ENCODE peak calls at places on chromosome 22, in seven cellular contexts. M is GM12891, T is endothelial cell of umbilical vein, G is suprapubic skin, X is upper lobe of left lung, Y is transverse colon, N is esophagus muscularis mucosa. E is an unnamed sample.

GRCh38 chr22:46069518-46070214 is 80.7 kb upstream of the PPARA start:
- DNase-seq in M (no peak), T (peak), G (peak), X (no peak), Y (peak), N (peak), E (peak)

GRCh38 chr22:19810381-19811141 is 44.1 kb downstream of the GNB1L start:
- DNase-seq in M (no peak), T (peak), G (no peak), X (peak), Y (no peak), N (no peak), E (peak)

GRCh38 chr22:19877626-19878339 is 23.1 kb upstream of the GNB1L start:
- DNase-seq in M (peak), T (no peak), G (peak), X (peak), Y (no peak), N (no peak), E (peak)

GRCh38 chr22:35411112-35411511 is 11.2 kb downstream of the MCM5 start:
- DNase-seq in M (peak), T (no peak), G (no peak), X (no peak), Y (peak), N (no peak), E (peak)

GRCh38 chr22:24107668-24108067 is 73.6 kb upstream of the SUSD2 start:
- DNase-seq in M (no peak), T (peak), G (peak), X (no peak), Y (peak), N (peak), E (no peak)

GRCh38 chr22:30685178-30685577 is 9.5 kb upstream of the OSBP2 start:
- DNase-seq in M (no peak), T (no peak), G (no peak), X (no peak), Y (peak), N (no peak), E (peak)

GRCh38 chr22:48682517-48682916 is 1145.2 kb downstream of the BRD1 start:
- DNase-seq in M (no peak), T (no peak), G (no peak), X (no peak), Y (no peak), N (no peak), E (no peak)

GRCh38 chr22:27636716-27637503 is 164.6 kb downstream of the MN1 start:
- DNase-seq in M (no peak), T (no peak), G (no peak), X (no peak), Y (no peak), N (no peak), E (no peak)

GRCh38 chr22:47123006-47123826 is 360.8 kb downstream of the TBC1D22A start:
- DNase-seq in M (no peak), T (no peak), G (peak), X (no peak), Y (no peak), N (no peak), E (peak)

GRCh38 chr22:22721681-22722309 is 77.4 kb downstream of the GGTLC2 start:
- DNase-seq in M (no peak), T (no peak), G (no peak), X (no peak), Y (no peak), N (peak), E (no peak)

GRCh38 chr22:37607912-37608476 is 640 bp upstream of the GGA1 start:
- DNase-seq in M (no peak), T (no peak), G (no peak), X (no peak), Y (peak), N (no peak), E (no peak)

GRCh38 chr22:45583504-45583903 is 80.8 kb downstream of the FBLN1 start:
- DNase-seq in M (peak), T (no peak), G (no peak), X (no peak), Y (no peak), N (no peak), E (peak)

GRCh38 chr22:21571679-21572078 is 4.2 kb downstream of the UBE2L3 start:
- DNase-seq in M (no peak), T (no peak), G (no peak), X (no peak), Y (no peak), N (no peak), E (no peak)

GRCh38 chr22:24442352-24442744 is 14.9 kb downstream of the ADORA2A start:
- DNase-seq in M (no peak), T (no peak), G (peak), X (no peak), Y (no peak), N (no peak), E (no peak)

GRCh38 chr22:22919041-22919440 is 31.4 kb downstream of the IGLL5 start:
- DNase-seq in M (no peak), T (no peak), G (no peak), X (no peak), Y (no peak), N (no peak), E (no peak)

GRCh38 chr22:37045958-37046357 is 5.6 kb upstream of the KCTD17 start:
- DNase-seq in M (no peak), T (peak), G (no peak), X (no peak), Y (no peak), N (no peak), E (no peak)

GRCh38 chr22:27628341-27628740 is 173.2 kb downstream of the MN1 start:
- DNase-seq in M (no peak), T (no peak), G (no peak), X (no peak), Y (no peak), N (no peak), E (no peak)

GRCh38 chr22:24474221-24474620 is 20.9 kb upstream of the UPB1 start:
- DNase-seq in M (no peak), T (peak), G (no peak), X (no peak), Y (no peak), N (no peak), E (no peak)

GRCh38 chr22:24134090-24134846 is 47.0 kb upstream of the SUSD2 start:
- DNase-seq in M (no peak), T (no peak), G (no peak), X (peak), Y (peak), N (no peak), E (peak)

GRCh38 chr22:19965771-19966709 is 24.4 kb upstream of the TXNRD2 start:
- DNase-seq in M (no peak), T (no peak), G (no peak), X (no peak), Y (no peak), N (no peak), E (no peak)

GRCh38 chr22:31106001-31106571 is 1.3 kb downstream of the SELENOM start:
- DNase-seq in M (no peak), T (no peak), G (no peak), X (no peak), Y (no peak), N (no peak), E (peak)

GRCh38 chr22:37486224-37486845 is at the start of gene MFNG:
- DNase-seq in M (peak), T (peak), G (peak), X (peak), Y (peak), N (no peak), E (peak)

GRCh38 chr22:35893698-35894097 is 134.9 kb downstream of the RBFOX2 start:
- DNase-seq in M (no peak), T (peak), G (no peak), X (no peak), Y (no peak), N (no peak), E (no peak)

GRCh38 chr22:20514658-20515406 is 7.4 kb downstream of the MED15 start:
- DNase-seq in M (no peak), T (no peak), G (no peak), X (no peak), Y (no peak), N (no peak), E (no peak)

GRCh38 chr22:16819249-16819648 is 6.0 kb downstream of the XKR3 start:
- DNase-seq in M (no peak), T (no peak), G (no peak), X (no peak), Y (no peak), N (no peak), E (no peak)

GRCh38 chr22:35160268-35160667 is 94.3 kb downstream of the ISX start:
- DNase-seq in M (no peak), T (no peak), G (no peak), X (no peak), Y (no peak), N (no peak), E (no peak)

GRCh38 chr22:32375678-32376450 is 18.2 kb downstream of the RFPL3 start:
- DNase-seq in M (no peak), T (no peak), G (no peak), X (no peak), Y (no peak), N (no peak), E (no peak)

GRCh38 chr22:18996376-18996900 is 60.3 kb upstream of the PRODH start:
- DNase-seq in M (no peak), T (no peak), G (no peak), X (no peak), Y (no peak), N (no peak), E (no peak)

GRCh38 chr22:46173152-46173551 is 22.8 kb downstream of the PPARA start:
- DNase-seq in M (no peak), T (no peak), G (no peak), X (no peak), Y (no peak), N (no peak), E (no peak)

GRCh38 chr22:46721716-46722115 is 16.3 kb downstream of the CERK start:
- DNase-seq in M (no peak), T (no peak), G (no peak), X (no peak), Y (no peak), N (no peak), E (no peak)

GRCh38 chr22:50473088-50473487 is 1.7 kb downstream of the SBF1 start:
- DNase-seq in M (no peak), T (no peak), G (no peak), X (no peak), Y (peak), N (no peak), E (peak)

GRCh38 chr22:50475652-50476002 is 792 bp upstream of the SBF1 start:
- DNase-seq in M (no peak), T (no peak), G (no peak), X (no peak), Y (no peak), N (no peak), E (no peak)

GRCh38 chr22:50474711-50475651 is at the start of gene SBF1:
- DNase-seq in M (peak), T (peak), G (peak), X (peak), Y (peak), N (peak), E (peak)

GRCh38 chr22:50471962-50472361 is 2.9 kb downstream of the SBF1 start:
- DNase-seq in M (no peak), T (no peak), G (no peak), X (no peak), Y (no peak), N (no peak), E (no peak)

DNA sequence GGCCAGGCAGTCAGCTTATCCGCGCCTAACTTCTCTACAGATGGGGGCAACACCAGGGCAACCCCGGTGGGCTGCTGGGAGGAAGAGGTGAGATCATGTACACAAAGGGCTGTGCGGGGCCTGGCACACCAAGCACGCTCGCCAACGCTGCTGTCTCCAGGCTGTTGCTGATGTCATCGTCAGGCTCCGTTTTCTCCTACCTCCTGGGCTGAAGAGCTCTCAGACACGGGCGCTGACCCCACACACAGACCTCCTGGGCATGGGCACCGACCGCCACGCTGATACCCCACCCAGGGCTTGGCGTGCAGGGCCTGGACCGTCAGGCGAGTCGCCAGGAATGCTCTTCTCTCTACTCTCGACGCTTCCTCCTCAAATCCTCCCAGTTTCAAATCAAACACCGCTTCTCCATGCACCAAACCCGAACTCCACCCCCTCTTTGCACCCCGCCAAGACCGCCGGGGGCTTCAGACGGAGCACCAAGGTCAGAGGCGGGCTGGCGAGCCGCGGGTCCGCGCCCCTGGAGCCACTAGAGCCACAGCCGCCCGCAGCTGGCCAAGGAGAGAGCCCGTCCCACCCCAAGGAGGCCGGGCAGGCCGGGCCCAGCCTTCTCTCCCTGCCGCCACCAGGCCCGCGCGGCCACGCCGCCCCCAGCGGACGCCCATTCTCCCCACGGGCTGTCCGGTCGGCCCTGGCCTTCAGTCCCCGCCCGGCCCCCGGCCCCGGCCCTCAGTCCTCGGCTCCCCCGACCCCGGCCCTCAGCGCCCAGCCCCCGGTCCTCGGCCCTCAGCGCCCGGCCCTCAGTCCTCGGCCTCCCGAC is 772 bp downstream of the SBF1 start:
- DNase-seq in M (no peak), T (peak), G (peak), X (peak), Y (peak), N (no peak), E (peak)
- TF ChIP-seq POLR2AphosphoS5 in M (no peak), T (no peak), G (no peak), X (no peak), Y (no peak), N (no peak), E (no peak)

GRCh38 chr22:29553391-29554224 is at the start of gene THOC5:
- DNase-seq in M (peak), T (peak), G (peak), X (peak), Y (peak), N (peak), E (peak)
- TF ChIP-seq POLR2A in M (peak), T (peak), G (peak), X (no peak), Y (peak), N (peak), E (peak)

GRCh38 chr22:39958916-39959639 is 1.1 kb upstream of the TMA7B start:
- DNase-seq in M (no peak), T (no peak), G (no peak), X (no peak), Y (no peak), N (no peak), E (no peak)
- TF ChIP-seq POLR2AphosphoS5 in M (no peak), T (no peak), G (no peak), X (no peak), Y (no peak), N (no peak), E (no peak)

GRCh38 chr22:42536166-42536565 is 16.6 kb upstream of the RRP7A start:
- DNase-seq in M (no peak), T (no peak), G (no peak), X (no peak), Y (no peak), N (no peak), E (no peak)
- TF ChIP-seq POLR2A in M (no peak), T (no peak), G (no peak), X (no peak), Y (no peak), N (no peak), E (no peak)

GRCh38 chr22:49962012-49962750 is 1.6 kb downstream of the PIM3 start:
- DNase-seq in M (peak), T (peak), G (peak), X (peak), Y (peak), N (peak), E (peak)
- TF ChIP-seq POLR2AphosphoS5 in M (no peak), T (peak), G (no peak), X (peak), Y (peak), N (peak), E (peak)

GRCh38 chr22:26298605-26299310 is 129.5 kb downstream of the SEZ6L start:
- DNase-seq in M (no peak), T (no peak), G (no peak), X (peak), Y (no peak), N (no peak), E (no peak)

GRCh38 chr22:26304730-26305129 is 124.3 kb upstream of the ASPHD2 start:
- DNase-seq in M (no peak), T (no peak), G (no peak), X (no peak), Y (no peak), N (no peak), E (no peak)

GRCh38 chr22:26303475-26303874 is 125.6 kb upstream of the ASPHD2 start:
- DNase-seq in M (no peak), T (no peak), G (no peak), X (no peak), Y (no peak), N (no peak), E (no peak)

GRCh38 chr22:26308467-26308866 is 120.6 kb upstream of the ASPHD2 start:
- DNase-seq in M (no peak), T (no peak), G (no peak), X (no peak), Y (no peak), N (no peak), E (no peak)

GRCh38 chr22:26302726-26303125 is 126.3 kb upstream of the ASPHD2 start:
- DNase-seq in M (no peak), T (no peak), G (no peak), X (no peak), Y (no peak), N (no peak), E (no peak)
- TF ChIP-seq POLR2A in M (no peak), T (no peak), G (no peak), X (no peak), Y (no peak), N (no peak), E (no peak)

DNA sequence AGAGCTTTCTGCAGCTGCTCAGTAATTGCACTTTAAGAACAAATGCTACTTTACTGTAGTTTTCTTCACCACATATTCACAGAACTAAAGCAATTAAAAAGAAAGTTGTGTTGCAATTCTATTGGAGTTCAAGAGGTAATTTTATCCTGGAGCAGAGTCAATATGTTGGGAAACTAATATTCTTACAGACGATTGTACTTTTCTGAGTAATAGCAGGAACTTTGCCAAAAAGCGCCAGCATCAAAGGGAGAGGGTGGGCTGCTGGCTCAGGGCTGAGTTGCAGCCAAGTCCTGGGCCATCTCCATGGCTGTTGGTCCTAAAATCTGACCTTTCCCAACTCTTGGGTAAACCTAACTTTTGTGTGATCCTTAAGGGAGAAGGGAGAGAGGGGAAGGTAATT is 73.6 kb upstream of the MYO18B start:
- DNase-seq in M (no peak), T (peak), G (peak), X (no peak), Y (no peak), N (no peak), E (no peak)
- TF ChIP-seq POLR2AphosphoS5 in M (no peak), T (no peak), G (no peak), X (no peak), Y (no peak), N (no peak), E (no peak)

GRCh38 chr22:17917490-17917983 is 106.8 kb downstream of the MICAL3 start:
- DNase-seq in M (no peak), T (no peak), G (no peak), X (peak), Y (peak), N (no peak), E (peak)
- TF ChIP-seq POLR2A in M (no peak), T (no peak), G (no peak), X (no peak), Y (peak), N (no peak), E (no peak)

GRCh38 chr22:39303358-39303757 is 16.1 kb downstream of the RPL3 start:
- DNase-seq in M (no peak), T (no peak), G (no peak), X (no peak), Y (no peak), N (no peak), E (no peak)
- TF ChIP-seq POLR2AphosphoS5 in M (no peak), T (no peak), G (no peak), X (no peak), Y (no peak), N (no peak), E (no peak)

GRCh38 chr22:44363214-44363979 is 50.6 kb upstream of the SHISAL1 start:
- DNase-seq in M (no peak), T (peak), G (peak), X (peak), Y (peak), N (no peak), E (peak)
- TF ChIP-seq POLR2A in M (no peak), T (no peak), G (no peak), X (no peak), Y (no peak), N (no peak), E (no peak)

E was measured in spleen.